ENCODE peak calls at places on chromosomes 1 and 21, in four cellular contexts. A, U, X and K are unnamed samples.
A peak's percentile ranks its signal among the peaks of the same experiment; 100 is the strongest.

GRCh38 chr1:56424744-56425493 is 154.4 kb downstream of the PLPP3 start:
- DNase-seq in A (peak; percentile 43), U (peak; percentile 84), X (no peak), K (peak; percentile 92)

GRCh38 chr1:236103059-236103458 is 38.2 kb upstream of the NID1 start:
- DNase-seq in A (no peak), U (no peak), X (no peak), K (no peak)

GRCh38 chr1:147768582-147768981 is 8.2 kb upstream of the GJA5 start:
- DNase-seq in A (no peak), U (no peak), X (no peak), K (no peak)

GRCh38 chr1:22814176-22815042 is 103.8 kb downstream of the EPHB2 start:
- DNase-seq in A (peak; percentile 75), U (peak; percentile 81), X (no peak), K (peak; percentile 57)

GRCh38 chr1:203492486-203493130 is 1.3 kb upstream of the OPTC start:
- DNase-seq in A (no peak), U (no peak), X (no peak), K (no peak)

GRCh38 chr1:63789856-63790605 is 16.2 kb downstream of the ROR1 start:
- DNase-seq in A (no peak), U (no peak), X (no peak), K (no peak)

GRCh38 chr1:67883069-67883468 is 49.8 kb upstream of the GNG12 start:
- DNase-seq in A (no peak), U (no peak), X (no peak), K (no peak)

GRCh38 chr1:91872560-91873081 is 13.3 kb downstream of the TGFBR3 start:
- DNase-seq in A (no peak), U (no peak), X (peak; percentile 47), K (no peak)

GRCh38 chr1:109718495-109718894 is 6.4 kb downstream of the GSTM5 start:
- DNase-seq in A (no peak), U (no peak), X (no peak), K (no peak)

GRCh38 chr1:115764541-115764940 is 4.0 kb downstream of the CASQ2 start:
- DNase-seq in A (no peak), U (no peak), X (no peak), K (no peak)

GRCh38 chr1:165833358-165833757 is 5.9 kb downstream of the UCK2 start:
- DNase-seq in A (no peak), U (no peak), X (no peak), K (no peak)

GRCh38 chr1:165834229-165834628 is 6.8 kb downstream of the UCK2 start:
- DNase-seq in A (no peak), U (no peak), X (no peak), K (no peak)

GRCh38 chr1:165837838-165838364 is 10.5 kb downstream of the UCK2 start:
- DNase-seq in A (no peak), U (no peak), X (no peak), K (no peak)

GRCh38 chr1:165834881-165835280 is 7.5 kb downstream of the UCK2 start:
- DNase-seq in A (no peak), U (no peak), X (no peak), K (no peak)

DNA sequence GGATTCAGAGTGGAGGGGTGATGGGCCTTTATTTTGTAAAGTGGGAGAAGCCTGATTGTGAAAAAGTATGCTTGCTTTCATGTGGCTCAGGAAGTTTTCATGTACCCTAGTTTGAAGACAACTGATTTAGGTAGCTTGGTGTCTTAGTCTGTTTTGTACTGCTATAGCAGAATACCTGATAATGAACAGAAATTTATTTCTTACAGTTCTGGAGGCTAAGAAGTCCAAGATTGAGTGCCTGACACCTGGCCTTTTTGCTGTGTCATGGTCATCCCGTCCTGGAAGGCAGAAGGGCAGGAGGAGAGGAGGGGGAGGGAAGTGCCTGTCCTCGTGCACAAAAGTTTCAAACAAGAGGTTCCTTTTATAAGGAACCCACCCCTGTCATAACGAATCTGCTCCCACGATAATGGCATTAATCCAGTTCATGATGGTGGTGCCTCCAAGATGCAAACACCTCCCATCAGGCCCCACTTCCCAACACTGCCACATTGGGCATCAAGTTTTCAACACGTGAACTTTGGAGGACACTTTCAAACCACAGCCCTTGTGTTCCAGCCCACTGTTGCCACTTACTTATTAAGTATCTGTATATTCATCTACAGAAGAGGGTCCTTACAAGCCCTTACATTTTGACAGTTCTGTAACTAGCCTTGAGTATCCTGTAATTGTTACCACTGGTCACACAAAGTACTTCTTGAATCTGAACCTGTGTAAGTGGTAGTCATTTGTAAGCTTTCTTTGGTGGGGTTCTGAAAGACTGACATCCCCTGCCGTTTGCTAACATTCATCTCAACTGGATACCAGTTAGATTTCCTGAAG is 9.5 kb downstream of the UCK2 start:
- DNase-seq in A (no peak), U (no peak), X (no peak), K (no peak)
- H3K27ac ChIP-seq in A (no peak overlapping the region), U (no peak overlapping the region), X (no peak overlapping the region), K (peak overlapping the region; percentile 21)

DNA sequence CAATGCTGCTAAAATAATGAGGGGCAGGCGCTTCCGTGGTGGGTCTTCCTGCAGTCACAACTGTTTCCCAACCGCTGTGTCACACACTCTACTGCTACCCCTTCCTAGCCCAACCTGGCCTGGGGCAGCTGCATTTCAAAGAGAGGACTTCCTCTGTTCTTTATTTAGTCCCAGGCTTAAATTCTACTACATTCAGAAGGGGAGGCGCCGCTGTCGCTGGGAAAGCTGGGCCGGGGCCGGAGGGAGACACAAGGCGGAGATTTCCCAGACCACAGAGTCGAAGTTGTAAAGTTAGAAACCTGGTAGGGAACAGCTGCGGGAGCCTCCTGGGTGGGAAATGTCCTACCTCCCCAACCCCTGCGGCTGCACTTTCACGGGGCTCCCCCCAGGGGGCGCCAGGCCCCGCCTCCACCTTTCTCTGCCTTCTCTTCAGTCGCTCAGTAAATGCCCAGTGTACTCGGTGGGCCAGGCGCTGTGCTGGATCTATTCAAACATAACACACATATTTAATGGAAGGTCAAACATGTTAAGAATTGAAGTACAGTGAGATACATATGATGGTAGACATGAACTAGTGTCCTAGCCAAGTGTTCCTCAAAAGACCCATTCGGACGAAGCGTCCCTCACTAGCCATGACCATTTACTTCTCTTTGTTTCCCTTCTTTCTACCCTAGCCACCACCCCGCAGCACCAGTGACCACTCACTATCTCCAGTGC is 23.1 kb downstream of the DYRK3 start:
- DNase-seq in A (no peak), U (no peak), X (peak; percentile 59), K (peak; percentile 82)
- H3K4me3 ChIP-seq in A (no peak overlapping the region), U (no peak overlapping the region), X (no peak overlapping the region), K (peak overlapping the region; percentile 51)

DNA sequence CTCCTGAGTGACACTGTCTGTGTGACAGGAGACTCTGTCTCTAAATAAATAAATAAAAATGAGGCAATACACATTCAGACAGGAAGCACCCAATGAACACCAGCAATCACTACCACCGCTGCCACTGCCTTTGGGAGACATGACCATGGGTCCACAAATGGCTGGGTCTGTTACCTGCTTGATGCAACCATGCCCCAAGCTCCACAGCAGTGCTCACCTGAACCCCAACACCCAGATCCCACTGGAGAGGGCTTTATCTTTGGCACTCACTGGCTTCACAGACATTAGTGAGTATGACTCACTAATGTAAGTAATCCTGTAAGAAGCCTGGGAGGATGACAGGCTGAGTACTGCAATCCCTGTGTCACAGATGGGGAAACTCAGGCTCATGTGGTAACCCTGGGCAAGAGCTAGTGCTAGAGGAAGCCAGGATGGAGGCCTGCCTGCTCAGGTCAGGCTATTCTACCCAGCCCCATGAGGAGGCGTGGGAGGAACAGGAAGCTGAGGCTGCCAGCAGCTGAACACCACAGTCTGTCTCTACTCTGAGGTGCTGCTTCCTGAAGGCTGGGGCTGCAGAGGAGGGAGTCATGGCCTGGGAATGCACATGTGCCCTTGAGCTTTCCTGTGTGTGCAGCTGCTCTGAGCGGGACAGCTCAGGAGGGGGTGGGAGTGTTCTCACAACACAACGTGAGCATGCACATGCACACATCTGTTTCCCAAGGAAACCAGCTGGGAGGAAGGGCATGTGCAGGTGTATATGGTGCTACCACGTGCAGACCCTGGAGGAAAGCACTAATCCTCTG is 43.0 kb downstream of the SLC9A1 start:
- DNase-seq in A (peak; percentile 47), U (peak; percentile 91), X (peak; percentile 80), K (peak; percentile 90)
- H3K27ac ChIP-seq in A (no peak overlapping the region), U (peak overlapping the region; percentile 93), X (peak overlapping the region; percentile 35), K (peak overlapping the region; percentile 73)

DNA sequence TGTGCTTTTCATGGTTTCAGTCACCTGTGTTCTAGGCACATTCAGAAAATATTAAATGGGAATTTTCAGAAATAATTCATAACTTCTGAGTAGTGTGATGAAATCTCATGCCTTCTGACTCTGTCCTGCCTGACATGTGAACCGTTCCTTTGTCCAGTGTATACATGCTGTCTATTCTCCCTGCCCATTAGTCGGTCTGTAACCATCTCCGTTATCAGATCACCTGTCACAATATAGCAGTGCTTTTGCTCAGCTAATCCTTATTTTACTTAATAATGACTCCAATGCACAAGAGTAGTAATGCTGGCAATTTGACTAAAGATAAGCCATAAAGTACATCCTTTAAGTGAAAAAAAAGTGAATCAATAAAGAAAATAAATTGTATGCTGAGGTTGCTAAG is 597.5 kb downstream of the BRINP3 start:
- DNase-seq in A (no peak), U (no peak), X (no peak), K (no peak)
- H3K4me3 ChIP-seq in A (no peak overlapping the region), U (no peak overlapping the region), X (no peak overlapping the region), K (no peak overlapping the region)

GRCh38 chr21:46662367-46662654 is 26.8 kb downstream of the PRMT2 start:
- DNase-seq in A (no peak), U (no peak), X (no peak), K (peak; percentile 48)

GRCh38 chr21:46661211-46661625 is 25.7 kb downstream of the PRMT2 start:
- DNase-seq in A (peak; percentile 23), U (peak; percentile 55), X (peak; percentile 55), K (peak; percentile 80)

GRCh38 chr21:46660505-46660904 is 25.0 kb downstream of the PRMT2 start:
- DNase-seq in A (no peak), U (no peak), X (no peak), K (no peak)

GRCh38 chr21:46662765-46663500 is 27.5 kb downstream of the PRMT2 start:
- DNase-seq in A (no peak), U (no peak), X (no peak), K (no peak)

DNA sequence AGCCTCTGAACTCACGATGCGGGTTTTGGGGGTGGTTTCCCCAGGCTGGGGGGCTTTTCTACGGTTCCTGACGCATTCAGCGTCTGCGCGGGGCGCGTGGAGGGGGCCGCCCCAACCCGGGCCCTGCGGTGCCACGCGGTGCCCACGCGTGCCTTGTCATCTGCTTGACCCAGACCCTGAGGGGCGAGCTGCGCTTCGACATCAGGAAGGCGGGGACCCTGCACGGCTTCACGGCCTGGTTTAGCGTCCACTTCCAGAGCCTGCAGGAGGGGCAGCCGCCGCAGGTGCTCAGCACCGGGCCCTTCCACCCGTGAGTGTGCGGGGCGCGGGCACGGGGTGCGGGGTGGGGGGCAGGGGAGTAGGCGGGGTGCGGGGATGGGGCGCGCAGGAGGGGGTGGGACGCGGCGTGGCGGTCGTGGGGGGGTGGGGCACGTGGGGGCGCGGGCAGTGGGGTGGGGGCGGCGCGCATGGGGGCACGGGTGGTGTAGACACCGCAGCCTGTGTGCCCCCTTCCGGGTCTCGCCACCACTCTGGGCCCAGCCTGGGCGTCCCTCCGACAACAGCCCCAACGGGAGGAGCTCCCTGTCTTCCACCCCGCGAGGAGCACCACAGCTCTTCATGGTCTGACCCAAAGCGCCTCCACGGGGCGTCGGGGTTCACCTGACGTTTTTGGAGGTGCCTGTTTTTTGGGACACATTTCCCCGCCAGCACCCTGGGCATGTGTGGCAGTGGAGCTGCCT is 26.3 kb downstream of the PRMT2 start:
- DNase-seq in A (no peak), U (no peak), X (no peak), K (peak; percentile 54)
- H3K27ac ChIP-seq in A (peak overlapping the region; percentile 11), U (no peak overlapping the region), X (no peak overlapping the region), K (no peak overlapping the region)